ENCODE peak calls at places on chromosomes 16 and 17, in seven cellular contexts. L is psoas muscle; S is effector memory CD4-positive, alpha-beta T cell; R is epithelial cell of proximal tubule; G is AG10803; J is CD8-positive, alpha-beta memory T cell; T is neuronal stem cell. E is an unnamed sample.

GRCh38 chr17:43917348-43918025 is 10.2 kb upstream of the MPP2 start:
- DNase-seq in L (peak), S (no peak), R (no peak), G (peak), J (peak), T (no peak), E (no peak)

GRCh38 chr17:64073771-64074703 is 53.6 kb upstream of the ICAM2 start:
- DNase-seq in L (no peak), S (no peak), R (no peak), G (no peak), J (no peak), T (no peak), E (no peak)

GRCh38 chr16:7405166-7405565 is 72.5 kb downstream of the RBFOX1 start:
- DNase-seq in L (peak), S (no peak), R (no peak), G (peak), J (no peak), T (peak), E (no peak)

GRCh38 chr16:74455213-74455612 is 33.9 kb upstream of the CLEC18B start:
- DNase-seq in L (no peak), S (no peak), R (no peak), G (peak), J (no peak), T (no peak), E (no peak)

GRCh38 chr16:66696669-66697630 is at the start of gene CMTM4:
- DNase-seq in L (peak), S (peak), R (no peak), G (peak), J (peak), T (peak), E (peak)

GRCh38 chr17:33560165-33560564 is 267.1 kb upstream of the ASIC2 start:
- DNase-seq in L (no peak), S (no peak), R (no peak), G (peak), J (no peak), T (no peak), E (no peak)

GRCh38 chr17:74825952-74826713 is 33.6 kb downstream of the GRIN2C start:
- DNase-seq in L (no peak), S (no peak), R (no peak), G (no peak), J (no peak), T (no peak), E (no peak)

GRCh38 chr17:80992948-80993624 is 1.4 kb downstream of the CHMP6 start:
- DNase-seq in L (no peak), S (no peak), R (no peak), G (no peak), J (no peak), T (no peak), E (no peak)

GRCh38 chr17:46771601-46772012 is 46.9 kb downstream of the WNT3 start:
- DNase-seq in L (no peak), S (peak), R (no peak), G (peak), J (no peak), T (peak), E (peak)

GRCh38 chr16:66653581-66654350 is 42.8 kb downstream of the CMTM4 start:
- DNase-seq in L (no peak), S (no peak), R (no peak), G (peak), J (no peak), T (no peak), E (no peak)

GRCh38 chr16:81740163-81740562 is 38.9 kb upstream of the PLCG2 start:
- DNase-seq in L (no peak), S (no peak), R (no peak), G (no peak), J (no peak), T (no peak), E (no peak)

GRCh38 chr17:61407211-61407911 is 7.7 kb downstream of the TBX2 start:
- DNase-seq in L (peak), S (no peak), R (no peak), G (no peak), J (no peak), T (no peak), E (no peak)

GRCh38 chr17:48611213-48611612 is 396 bp upstream of the HOXB7 start:
- DNase-seq in L (no peak), S (no peak), R (no peak), G (no peak), J (no peak), T (no peak), E (no peak)

GRCh38 chr17:72120878-72121163 is at the start of gene SOX9:
- DNase-seq in L (peak), S (no peak), R (peak), G (peak), J (no peak), T (peak), E (no peak)

GRCh38 chr16:56611281-56611833 is 3.0 kb downstream of the MT2A start:
- DNase-seq in L (peak), S (no peak), R (no peak), G (peak), J (no peak), T (no peak), E (no peak)

GRCh38 chr16:27374794-27375499 is 27.0 kb upstream of the IL21R start:
- DNase-seq in L (peak), S (peak), R (peak), G (peak), J (peak), T (peak), E (peak)

GRCh38 chr17:78409191-78409621 is 30.8 kb downstream of the PGS1 start:
- DNase-seq in L (no peak), S (no peak), R (no peak), G (no peak), J (no peak), T (no peak), E (no peak)

GRCh38 chr16:58024673-58025350 is 742 bp upstream of the MMP15 start:
- DNase-seq in L (peak), S (peak), R (no peak), G (no peak), J (peak), T (no peak), E (no peak)

GRCh38 chr17:70654706-70655105 is 485.4 kb downstream of the KCNJ2 start:
- DNase-seq in L (no peak), S (no peak), R (no peak), G (peak), J (no peak), T (no peak), E (no peak)

GRCh38 chr16:85584192-85584757 is 28.8 kb upstream of the GSE1 start:
- DNase-seq in L (no peak), S (no peak), R (no peak), G (no peak), J (no peak), T (no peak), E (no peak)

GRCh38 chr17:63701477-63702222 is 1.7 kb upstream of the LIMD2 start:
- DNase-seq in L (no peak), S (peak), R (no peak), G (no peak), J (peak), T (no peak), E (peak)

GRCh38 chr17:80152057-80152831 is 5.3 kb upstream of the EIF4A3 start:
- DNase-seq in L (no peak), S (no peak), R (no peak), G (peak), J (no peak), T (no peak), E (peak)

GRCh38 chr17:79129523-79129922 is 54.9 kb downstream of the ENGASE start:
- DNase-seq in L (no peak), S (no peak), R (no peak), G (no peak), J (no peak), T (no peak), E (no peak)

GRCh38 chr16:62036101-62036806 is at the start of gene CDH8:
- DNase-seq in L (no peak), S (no peak), R (no peak), G (peak), J (no peak), T (peak), E (no peak)

GRCh38 chr16:62036807-62037135 is 533 bp upstream of the CDH8 start:
- DNase-seq in L (no peak), S (no peak), R (no peak), G (no peak), J (no peak), T (peak), E (no peak)

GRCh38 chr16:62033065-62033464 is 3.2 kb downstream of the CDH8 start:
- DNase-seq in L (no peak), S (no peak), R (no peak), G (no peak), J (no peak), T (no peak), E (no peak)

GRCh38 chr16:62034236-62035114 is 1.8 kb downstream of the CDH8 start:
- DNase-seq in L (no peak), S (no peak), R (no peak), G (no peak), J (no peak), T (peak), E (no peak)

GRCh38 chr16:62035115-62036092 is 834 bp downstream of the CDH8 start:
- DNase-seq in L (no peak), S (no peak), R (no peak), G (no peak), J (no peak), T (peak), E (no peak)
- H3K4me3 ChIP-seq in L (peak), S (no peak), R (no peak), G (peak), J (no peak), T (peak), E (no peak)

DNA sequence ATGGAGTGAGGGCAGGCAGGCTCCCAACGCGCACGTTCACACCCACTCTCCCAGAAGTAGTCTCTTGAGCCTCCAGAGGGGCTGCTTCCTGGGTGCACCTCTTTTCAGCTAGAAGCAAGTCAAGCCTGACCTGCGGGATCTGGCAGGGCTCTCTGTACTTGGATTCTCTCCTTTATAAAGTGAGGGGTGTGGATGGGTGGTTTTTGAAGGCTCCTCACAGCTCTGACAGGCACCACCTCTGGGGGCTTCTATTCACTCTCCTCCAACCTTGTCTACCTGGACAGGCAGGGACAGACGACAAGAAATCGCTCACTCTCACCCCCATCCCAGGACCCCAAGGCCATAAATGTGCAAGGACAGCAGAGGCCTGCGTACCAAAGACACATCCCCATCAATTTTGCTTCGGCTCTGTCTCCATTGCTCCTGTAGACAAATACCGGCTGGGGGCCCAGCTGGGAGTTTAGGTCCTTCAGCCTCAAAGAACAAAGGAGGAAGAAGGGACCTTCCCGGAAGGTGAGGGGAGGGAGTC is 814 bp upstream of the DYNLL2 start:
- DNase-seq in L (no peak), S (no peak), R (no peak), G (no peak), J (no peak), T (no peak), E (no peak)
- H3K4me3 ChIP-seq in L (peak), S (no peak), R (no peak), G (peak), J (peak), T (no peak), E (no peak)

DNA sequence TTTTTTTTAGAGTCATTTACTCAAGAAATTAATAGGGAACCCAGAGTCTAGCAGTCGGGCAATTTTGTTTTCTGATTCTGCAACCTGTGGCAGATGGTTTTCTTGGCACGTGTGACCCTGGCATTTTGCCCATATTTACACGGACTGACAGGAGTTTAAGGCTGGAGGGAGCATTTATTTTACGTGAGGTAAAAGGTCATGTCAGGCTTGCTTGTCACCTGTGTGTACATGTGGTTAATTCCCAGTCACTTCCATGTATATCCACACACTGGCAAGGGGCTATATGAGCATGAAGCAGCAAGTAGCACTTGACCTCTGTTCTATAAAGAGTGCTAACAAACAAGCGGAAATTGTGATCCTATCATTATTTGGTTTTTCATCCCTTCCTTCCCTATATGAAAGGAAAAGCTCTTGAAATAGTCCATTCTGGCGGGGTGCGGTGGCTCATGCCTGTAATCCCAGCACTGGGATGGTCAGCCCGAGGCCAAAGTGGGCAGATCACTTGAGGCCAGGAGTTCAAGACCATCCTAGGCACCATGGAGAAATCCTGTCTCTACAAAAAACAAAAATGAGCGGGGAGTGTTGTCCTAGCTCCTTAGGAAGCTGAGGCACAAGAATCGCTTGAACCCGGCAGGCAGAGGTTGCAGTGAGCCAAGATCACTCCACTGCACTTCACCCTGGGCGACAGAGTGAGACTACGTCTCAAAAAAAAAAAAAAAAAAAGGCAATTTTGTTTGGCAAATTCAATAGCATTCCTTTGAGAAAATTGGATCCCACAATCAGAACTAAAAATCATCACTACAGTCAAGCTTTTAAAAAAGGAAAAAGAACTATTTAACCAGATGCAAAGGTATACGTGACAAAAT is 2.1 kb downstream of the SPAG9 start:
- DNase-seq in L (peak), S (no peak), R (no peak), G (no peak), J (no peak), T (no peak), E (no peak)
- H3K4me3 ChIP-seq in L (peak), S (no peak), R (peak), G (peak), J (no peak), T (no peak), E (peak)

GRCh38 chr16:19136549-19137196 is 22.9 kb downstream of the ITPRIPL2 start:
- DNase-seq in L (no peak), S (no peak), R (no peak), G (peak), J (no peak), T (no peak), E (no peak)
- H3K4me3 ChIP-seq in L (no peak), S (no peak), R (no peak), G (no peak), J (no peak), T (peak), E (no peak)

GRCh38 chr16:88405325-88406060 is 22.7 kb downstream of the ZNF469 start:
- DNase-seq in L (no peak), S (no peak), R (no peak), G (peak), J (no peak), T (no peak), E (no peak)
- H3K4me3 ChIP-seq in L (peak), S (no peak), R (no peak), G (peak), J (no peak), T (no peak), E (no peak)

GRCh38 chr17:82859431-82860403 is 19.9 kb upstream of the ZNF750 start:
- DNase-seq in L (peak), S (peak), R (peak), G (peak), J (peak), T (no peak), E (peak)
- H3K4me3 ChIP-seq in L (no peak), S (peak), R (peak), G (no peak), J (peak), T (no peak), E (peak)